ENCODE peak calls at places on chromosomes 6 and 20, in four cellular contexts. One of them, this sample, is unnamed.

GRCh38 chr20:42074944-42075343 is 456.8 kb upstream of the CHD6 start:
- DNase-seq in CD8-positive, alpha-beta T cell: no peak
- DNase-seq in heart left ventricle: no peak
- DNase-seq in PC-9: no peak
- DNase-seq in this sample: no peak

GRCh38 chr6:147774856-147775255 is 266.4 kb downstream of the SAMD5 start:
- DNase-seq in PC-9: no peak
- DNase-seq in CD8-positive, alpha-beta T cell: no peak
- DNase-seq in heart left ventricle: no peak
- DNase-seq in this sample: no peak

GRCh38 chr6:129748901-129749748 is 39.1 kb upstream of the ARHGAP18 start:
- DNase-seq in PC-9: no peak
- DNase-seq in heart left ventricle: no peak
- DNase-seq in CD8-positive, alpha-beta T cell: no peak
- DNase-seq in this sample: no peak

GRCh38 chr20:12925214-12925755 is 83.5 kb upstream of the SPTLC3 start:
- DNase-seq in PC-9: peak
- DNase-seq in heart left ventricle: peak
- DNase-seq in CD8-positive, alpha-beta T cell: no peak
- DNase-seq in this sample: peak

GRCh38 chr6:142853244-142854180 is 91.5 kb downstream of the HIVEP2 start:
- DNase-seq in heart left ventricle: no peak
- DNase-seq in PC-9: peak
- DNase-seq in CD8-positive, alpha-beta T cell: no peak
- DNase-seq in this sample: no peak

GRCh38 chr20:37387519-37388269 is 41.8 kb downstream of the SRC start:
- DNase-seq in PC-9: no peak
- DNase-seq in CD8-positive, alpha-beta T cell: no peak
- DNase-seq in heart left ventricle: no peak
- DNase-seq in this sample: no peak

GRCh38 chr6:30013296-30013922 is 47.7 kb upstream of the POLR1H start:
- DNase-seq in CD8-positive, alpha-beta T cell: peak
- DNase-seq in PC-9: no peak
- DNase-seq in heart left ventricle: no peak
- DNase-seq in this sample: peak

GRCh38 chr6:100296810-100297544 is 167.7 kb downstream of the SIM1 start:
- DNase-seq in PC-9: peak
- DNase-seq in heart left ventricle: no peak
- DNase-seq in CD8-positive, alpha-beta T cell: no peak
- DNase-seq in this sample: no peak

GRCh38 chr20:32626859-32627636 is 41.9 kb upstream of the NOL4L start:
- DNase-seq in PC-9: peak
- DNase-seq in heart left ventricle: no peak
- DNase-seq in CD8-positive, alpha-beta T cell: no peak
- DNase-seq in this sample: no peak

GRCh38 chr6:137874204-137875001 is 7.3 kb downstream of the TNFAIP3 start:
- DNase-seq in PC-9: no peak
- DNase-seq in heart left ventricle: no peak
- DNase-seq in CD8-positive, alpha-beta T cell: no peak
- DNase-seq in this sample: no peak

GRCh38 chr6:33292996-33293682 is 3.7 kb downstream of the PFDN6 start:
- DNase-seq in CD8-positive, alpha-beta T cell: no peak
- DNase-seq in heart left ventricle: no peak
- DNase-seq in PC-9: no peak
- DNase-seq in this sample: no peak

GRCh38 chr6:154139894-154140293 is 100.9 kb downstream of the OPRM1 start:
- DNase-seq in PC-9: no peak
- DNase-seq in CD8-positive, alpha-beta T cell: no peak
- DNase-seq in heart left ventricle: no peak
- DNase-seq in this sample: no peak

GRCh38 chr6:133644548-133644947 is 244.4 kb upstream of the TCF21 start:
- DNase-seq in CD8-positive, alpha-beta T cell: no peak
- DNase-seq in PC-9: no peak
- DNase-seq in heart left ventricle: no peak
- DNase-seq in this sample: no peak

GRCh38 chr6:133641111-133641510 is 247.8 kb upstream of the TCF21 start:
- DNase-seq in heart left ventricle: no peak
- DNase-seq in PC-9: no peak
- DNase-seq in CD8-positive, alpha-beta T cell: no peak
- DNase-seq in this sample: no peak

GRCh38 chr6:133648576-133648975 is 240.3 kb upstream of the TCF21 start:
- DNase-seq in heart left ventricle: no peak
- DNase-seq in PC-9: no peak
- DNase-seq in CD8-positive, alpha-beta T cell: no peak
- DNase-seq in this sample: no peak

GRCh38 chr6:133646021-133646682 is 242.8 kb upstream of the TCF21 start:
- DNase-seq in heart left ventricle: no peak
- DNase-seq in PC-9: peak
- DNase-seq in CD8-positive, alpha-beta T cell: no peak
- DNase-seq in this sample: no peak

GRCh38 chr6:133645000-133645619 is 243.8 kb upstream of the TCF21 start:
- DNase-seq in heart left ventricle: peak
- DNase-seq in PC-9: no peak
- DNase-seq in CD8-positive, alpha-beta T cell: no peak
- DNase-seq in this sample: no peak
- TF ChIP-seq CTCF in heart left ventricle: no peak
- TF ChIP-seq CTCF in PC-9: no peak
- TF ChIP-seq CTCF in CD8-positive, alpha-beta T cell: no peak
- TF ChIP-seq CTCF in this sample: no peak

GRCh38 chr6:42336431-42336830 is 115.3 kb downstream of the TRERF1 start:
- DNase-seq in PC-9: no peak
- DNase-seq in CD8-positive, alpha-beta T cell: no peak
- DNase-seq in heart left ventricle: no peak
- DNase-seq in this sample: no peak

GRCh38 chr6:42340516-42340915 is 111.2 kb downstream of the TRERF1 start:
- DNase-seq in heart left ventricle: no peak
- DNase-seq in PC-9: no peak
- DNase-seq in CD8-positive, alpha-beta T cell: no peak
- DNase-seq in this sample: no peak

GRCh38 chr6:42339991-42340401 is 111.7 kb downstream of the TRERF1 start:
- DNase-seq in heart left ventricle: no peak
- DNase-seq in CD8-positive, alpha-beta T cell: no peak
- DNase-seq in PC-9: no peak
- DNase-seq in this sample: no peak

GRCh38 chr6:42337985-42338572 is 113.6 kb downstream of the TRERF1 start:
- DNase-seq in PC-9: no peak
- DNase-seq in CD8-positive, alpha-beta T cell: no peak
- DNase-seq in heart left ventricle: no peak
- DNase-seq in this sample: no peak

DNA sequence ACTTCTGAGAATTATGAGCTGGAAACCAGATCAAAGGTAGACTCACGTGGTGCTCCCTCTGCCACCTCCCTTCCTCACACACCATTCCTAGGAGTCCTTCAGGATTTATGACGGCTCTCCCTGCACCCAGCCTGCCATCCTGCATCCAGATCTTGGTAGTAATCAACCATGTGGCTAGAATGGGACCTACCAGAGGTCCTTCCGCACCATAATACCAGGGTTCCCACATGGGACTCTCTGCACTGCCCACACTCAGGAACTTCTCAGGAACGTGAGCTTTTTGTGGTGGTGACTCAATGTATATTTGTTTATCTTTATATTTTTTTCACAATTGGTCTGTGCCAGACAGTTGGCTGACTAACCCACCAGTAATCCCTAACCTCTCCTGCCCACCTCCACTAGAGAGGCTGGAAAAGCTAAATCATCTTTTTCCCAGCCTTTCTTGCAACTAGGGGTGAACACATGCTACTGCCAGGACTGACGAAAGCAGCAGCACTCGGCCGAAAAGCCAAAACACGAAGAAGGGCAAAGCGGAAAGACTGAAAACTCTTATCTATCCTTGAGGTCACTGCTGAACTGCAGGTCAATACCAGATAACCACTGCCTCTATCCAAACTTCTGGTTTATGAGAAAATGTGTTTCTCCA is 113.0 kb downstream of the TRERF1 start:
- DNase-seq in heart left ventricle: no peak
- DNase-seq in PC-9: peak
- DNase-seq in CD8-positive, alpha-beta T cell: no peak
- DNase-seq in this sample: no peak
- TF ChIP-seq CTCF in heart left ventricle: no peak
- TF ChIP-seq CTCF in PC-9: no peak
- TF ChIP-seq CTCF in CD8-positive, alpha-beta T cell: no peak
- TF ChIP-seq CTCF in this sample: no peak

GRCh38 chr20:62734336-62734735 is 25.7 kb downstream of the NTSR1 start:
- DNase-seq in PC-9: no peak
- DNase-seq in heart left ventricle: no peak
- DNase-seq in CD8-positive, alpha-beta T cell: no peak
- DNase-seq in this sample: no peak

GRCh38 chr20:62736026-62736406 is 27.4 kb downstream of the NTSR1 start:
- DNase-seq in heart left ventricle: no peak
- DNase-seq in CD8-positive, alpha-beta T cell: no peak
- DNase-seq in PC-9: no peak
- DNase-seq in this sample: no peak

GRCh38 chr20:62734881-62735280 is 26.2 kb downstream of the NTSR1 start:
- DNase-seq in heart left ventricle: no peak
- DNase-seq in PC-9: no peak
- DNase-seq in CD8-positive, alpha-beta T cell: no peak
- DNase-seq in this sample: no peak

GRCh38 chr20:62736407-62737071 is 27.9 kb downstream of the NTSR1 start:
- DNase-seq in CD8-positive, alpha-beta T cell: no peak
- DNase-seq in heart left ventricle: no peak
- DNase-seq in PC-9: no peak
- DNase-seq in this sample: no peak

GRCh38 chr20:62735331-62735821 is 26.7 kb downstream of the NTSR1 start:
- DNase-seq in heart left ventricle: no peak
- DNase-seq in PC-9: no peak
- DNase-seq in CD8-positive, alpha-beta T cell: no peak
- DNase-seq in this sample: no peak
- TF ChIP-seq CTCF in heart left ventricle: no peak
- TF ChIP-seq CTCF in PC-9: no peak
- TF ChIP-seq CTCF in CD8-positive, alpha-beta T cell: no peak
- TF ChIP-seq CTCF in this sample: no peak

GRCh38 chr6:72084992-72085569 is 198.7 kb downstream of the RIMS1 start:
- DNase-seq in heart left ventricle: no peak
- DNase-seq in PC-9: no peak
- DNase-seq in CD8-positive, alpha-beta T cell: no peak
- DNase-seq in this sample: no peak
- TF ChIP-seq CTCF in heart left ventricle: peak
- TF ChIP-seq CTCF in PC-9: peak
- TF ChIP-seq CTCF in CD8-positive, alpha-beta T cell: no peak
- TF ChIP-seq CTCF in this sample: peak

GRCh38 chr6:159723259-159723658 is 4.0 kb upstream of the WTAP start:
- DNase-seq in PC-9: no peak
- DNase-seq in CD8-positive, alpha-beta T cell: no peak
- DNase-seq in heart left ventricle: no peak
- DNase-seq in this sample: no peak

GRCh38 chr6:159722655-159723054 is 4.7 kb upstream of the WTAP start:
- DNase-seq in PC-9: no peak
- DNase-seq in heart left ventricle: no peak
- DNase-seq in CD8-positive, alpha-beta T cell: no peak
- DNase-seq in this sample: no peak

GRCh38 chr6:159718634-159719033 is 8.7 kb upstream of the WTAP start:
- DNase-seq in PC-9: no peak
- DNase-seq in CD8-positive, alpha-beta T cell: no peak
- DNase-seq in heart left ventricle: no peak
- DNase-seq in this sample: no peak

GRCh38 chr6:159719287-159719686 is 8.0 kb upstream of the WTAP start:
- DNase-seq in PC-9: no peak
- DNase-seq in CD8-positive, alpha-beta T cell: no peak
- DNase-seq in heart left ventricle: no peak
- DNase-seq in this sample: no peak

DNA sequence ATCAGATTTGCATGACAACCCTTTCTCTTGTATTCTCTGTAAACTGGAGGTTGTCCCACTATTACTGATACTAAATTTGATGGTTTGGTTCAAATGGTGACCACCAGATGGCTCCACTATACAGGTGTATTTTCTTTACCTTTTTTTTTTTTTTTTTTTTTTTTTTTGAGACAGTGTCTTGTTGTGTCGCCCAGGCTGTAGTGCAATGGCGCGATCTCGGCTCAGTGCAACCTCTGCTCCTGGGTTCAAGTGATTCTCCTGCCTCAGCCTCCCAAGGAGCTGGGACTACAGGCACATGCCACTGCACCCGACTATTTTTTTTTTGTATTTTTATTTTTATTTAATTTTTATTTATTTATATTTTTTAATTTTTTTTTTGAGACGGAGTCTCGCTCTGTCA is 6.6 kb upstream of the WTAP start:
- DNase-seq in PC-9: peak
- DNase-seq in heart left ventricle: no peak
- DNase-seq in CD8-positive, alpha-beta T cell: no peak
- DNase-seq in this sample: no peak
- TF ChIP-seq CTCF in PC-9: peak
- TF ChIP-seq CTCF in heart left ventricle: peak
- TF ChIP-seq CTCF in CD8-positive, alpha-beta T cell: peak
- TF ChIP-seq CTCF in this sample: peak

GRCh38 chr6:14711056-14711703 is 534.7 kb upstream of the JARID2 start:
- DNase-seq in heart left ventricle: peak
- DNase-seq in CD8-positive, alpha-beta T cell: no peak
- DNase-seq in PC-9: peak
- DNase-seq in this sample: no peak
- TF ChIP-seq CTCF in heart left ventricle: peak
- TF ChIP-seq CTCF in CD8-positive, alpha-beta T cell: peak
- TF ChIP-seq CTCF in PC-9: peak
- TF ChIP-seq CTCF in this sample: peak